ENCODE peak calls at places on chromosomes 13 and 19, in nine cellular contexts. One of them, this sample, is unnamed.
A peak's percentile ranks its signal among the peaks of the same experiment; 100 is the strongest.

GRCh38 chr19:55670280-55671053 is 4.6 kb upstream of the EPN1 start:
- DNase-seq in ELF-1: no peak
- DNase-seq in astrocyte of the hippocampus: peak; percentile 26
- DNase-seq in DMS79: no peak
- DNase-seq in RWPE1: no peak
- DNase-seq in frontal cortex: no peak
- DNase-seq in bronchial epithelial cell: no peak
- DNase-seq in uterus: no peak
- DNase-seq in CD4-positive, alpha-beta T cell: no peak
- DNase-seq in this sample: no peak

GRCh38 chr19:42352216-42352892 is 26.9 kb downstream of the MEGF8 start:
- DNase-seq in DMS79: peak; percentile 99
- DNase-seq in frontal cortex: peak; percentile 52
- DNase-seq in CD4-positive, alpha-beta T cell: no peak
- DNase-seq in uterus: no peak
- DNase-seq in bronchial epithelial cell: no peak
- DNase-seq in RWPE1: no peak
- DNase-seq in astrocyte of the hippocampus: peak; percentile 49
- DNase-seq in ELF-1: no peak
- DNase-seq in this sample: no peak

GRCh38 chr19:1324792-1325567 is 39.3 kb downstream of the EFNA2 start:
- DNase-seq in DMS79: peak; percentile 51
- DNase-seq in uterus: peak; percentile 40
- DNase-seq in CD4-positive, alpha-beta T cell: peak; percentile 4
- DNase-seq in astrocyte of the hippocampus: peak; percentile 91
- DNase-seq in ELF-1: peak; percentile 89
- DNase-seq in RWPE1: peak; percentile 65
- DNase-seq in bronchial epithelial cell: peak; percentile 70
- DNase-seq in frontal cortex: peak; percentile 76
- DNase-seq in this sample: peak; percentile 80

GRCh38 chr19:35216833-35217707 is 11.5 kb downstream of the FAM187B start:
- DNase-seq in ELF-1: peak; percentile 68
- DNase-seq in frontal cortex: no peak
- DNase-seq in RWPE1: no peak
- DNase-seq in astrocyte of the hippocampus: no peak
- DNase-seq in bronchial epithelial cell: peak; percentile 5
- DNase-seq in DMS79: no peak
- DNase-seq in uterus: no peak
- DNase-seq in CD4-positive, alpha-beta T cell: peak; percentile 29
- DNase-seq in this sample: no peak

GRCh38 chr13:95185851-95186250 is 115.4 kb downstream of the ABCC4 start:
- DNase-seq in RWPE1: no peak
- DNase-seq in ELF-1: no peak
- DNase-seq in bronchial epithelial cell: no peak
- DNase-seq in astrocyte of the hippocampus: no peak
- DNase-seq in DMS79: no peak
- DNase-seq in CD4-positive, alpha-beta T cell: peak; percentile 24
- DNase-seq in uterus: no peak
- DNase-seq in frontal cortex: no peak
- DNase-seq in this sample: no peak

GRCh38 chr19:2887391-2887914 is 13.3 kb upstream of the ZNF57 start:
- DNase-seq in ELF-1: peak; percentile 55
- DNase-seq in bronchial epithelial cell: peak; percentile 70
- DNase-seq in DMS79: peak; percentile 28
- DNase-seq in uterus: no peak
- DNase-seq in CD4-positive, alpha-beta T cell: no peak
- DNase-seq in RWPE1: peak; percentile 63
- DNase-seq in astrocyte of the hippocampus: peak; percentile 71
- DNase-seq in frontal cortex: peak; percentile 62
- DNase-seq in this sample: no peak

GRCh38 chr13:95122063-95122462 is 179.2 kb downstream of the ABCC4 start:
- DNase-seq in ELF-1: no peak
- DNase-seq in CD4-positive, alpha-beta T cell: no peak
- DNase-seq in bronchial epithelial cell: no peak
- DNase-seq in DMS79: no peak
- DNase-seq in uterus: no peak
- DNase-seq in frontal cortex: no peak
- DNase-seq in RWPE1: no peak
- DNase-seq in astrocyte of the hippocampus: no peak
- DNase-seq in this sample: no peak

GRCh38 chr19:50496189-50497029 is 14.6 kb downstream of the JOSD2 start:
- DNase-seq in uterus: peak; percentile 5
- DNase-seq in frontal cortex: peak; percentile 82
- DNase-seq in bronchial epithelial cell: no peak
- DNase-seq in astrocyte of the hippocampus: peak; percentile 53
- DNase-seq in RWPE1: no peak
- DNase-seq in DMS79: no peak
- DNase-seq in CD4-positive, alpha-beta T cell: no peak
- DNase-seq in ELF-1: peak; percentile 84
- DNase-seq in this sample: peak; percentile 54

GRCh38 chr13:73952683-73953082 is 181.5 kb downstream of the KLF12 start:
- DNase-seq in frontal cortex: no peak
- DNase-seq in bronchial epithelial cell: no peak
- DNase-seq in uterus: no peak
- DNase-seq in ELF-1: no peak
- DNase-seq in DMS79: no peak
- DNase-seq in RWPE1: no peak
- DNase-seq in CD4-positive, alpha-beta T cell: no peak
- DNase-seq in astrocyte of the hippocampus: peak; percentile 50
- DNase-seq in this sample: no peak

GRCh38 chr19:3509566-3509989 is 3.5 kb downstream of the FZR1 start:
- DNase-seq in RWPE1: peak; percentile 42
- DNase-seq in bronchial epithelial cell: peak; percentile 87
- DNase-seq in astrocyte of the hippocampus: peak; percentile 92
- DNase-seq in ELF-1: no peak
- DNase-seq in frontal cortex: no peak
- DNase-seq in CD4-positive, alpha-beta T cell: no peak
- DNase-seq in uterus: no peak
- DNase-seq in DMS79: no peak
- DNase-seq in this sample: no peak

GRCh38 chr19:33770107-33770506 is 26.6 kb upstream of the KCTD15 start:
- DNase-seq in frontal cortex: no peak
- DNase-seq in DMS79: no peak
- DNase-seq in uterus: no peak
- DNase-seq in bronchial epithelial cell: no peak
- DNase-seq in CD4-positive, alpha-beta T cell: no peak
- DNase-seq in RWPE1: no peak
- DNase-seq in ELF-1: no peak
- DNase-seq in astrocyte of the hippocampus: no peak
- DNase-seq in this sample: no peak

GRCh38 chr19:19338082-19338481 is 17.5 kb downstream of the MAU2 start:
- DNase-seq in DMS79: no peak
- DNase-seq in uterus: no peak
- DNase-seq in astrocyte of the hippocampus: peak; percentile 92
- DNase-seq in CD4-positive, alpha-beta T cell: no peak
- DNase-seq in bronchial epithelial cell: no peak
- DNase-seq in RWPE1: no peak
- DNase-seq in ELF-1: no peak
- DNase-seq in frontal cortex: no peak
- DNase-seq in this sample: no peak

GRCh38 chr13:114099191-114099590 is 33.2 kb downstream of the RASA3 start:
- DNase-seq in astrocyte of the hippocampus: peak; percentile 94
- DNase-seq in uterus: peak; percentile 77
- DNase-seq in CD4-positive, alpha-beta T cell: no peak
- DNase-seq in ELF-1: peak; percentile 80
- DNase-seq in DMS79: peak; percentile 28
- DNase-seq in frontal cortex: peak; percentile 72
- DNase-seq in bronchial epithelial cell: no peak
- DNase-seq in RWPE1: no peak
- DNase-seq in this sample: peak; percentile 89

GRCh38 chr19:13031917-13032623 is 36.8 kb downstream of the NFIX start:
- DNase-seq in bronchial epithelial cell: peak; percentile 56
- DNase-seq in frontal cortex: no peak
- DNase-seq in DMS79: peak; percentile 40
- DNase-seq in CD4-positive, alpha-beta T cell: no peak
- DNase-seq in uterus: no peak
- DNase-seq in ELF-1: no peak
- DNase-seq in astrocyte of the hippocampus: peak; percentile 76
- DNase-seq in RWPE1: no peak
- DNase-seq in this sample: no peak

GRCh38 chr19:42074513-42075363 is 1.2 kb upstream of the ZNF574 start:
- DNase-seq in frontal cortex: peak; percentile 38
- DNase-seq in ELF-1: peak; percentile 39
- DNase-seq in DMS79: no peak
- DNase-seq in bronchial epithelial cell: no peak
- DNase-seq in CD4-positive, alpha-beta T cell: no peak
- DNase-seq in uterus: no peak
- DNase-seq in astrocyte of the hippocampus: no peak
- DNase-seq in RWPE1: peak; percentile 40
- DNase-seq in this sample: no peak

GRCh38 chr19:11596156-11596555 is 1.1 kb upstream of the ZNF627 start:
- DNase-seq in astrocyte of the hippocampus: no peak
- DNase-seq in ELF-1: no peak
- DNase-seq in frontal cortex: no peak
- DNase-seq in uterus: no peak
- DNase-seq in bronchial epithelial cell: no peak
- DNase-seq in CD4-positive, alpha-beta T cell: no peak
- DNase-seq in RWPE1: no peak
- DNase-seq in DMS79: no peak
- DNase-seq in this sample: no peak

GRCh38 chr13:37074703-37075102 is 15.2 kb upstream of the SUPT20H start:
- DNase-seq in bronchial epithelial cell: peak; percentile 41
- DNase-seq in RWPE1: peak; percentile 14
- DNase-seq in CD4-positive, alpha-beta T cell: no peak
- DNase-seq in DMS79: no peak
- DNase-seq in uterus: no peak
- DNase-seq in astrocyte of the hippocampus: peak; percentile 41
- DNase-seq in frontal cortex: no peak
- DNase-seq in ELF-1: no peak
- DNase-seq in this sample: no peak

GRCh38 chr13:27203854-27204253 is 32.2 kb upstream of the USP12 start:
- DNase-seq in CD4-positive, alpha-beta T cell: no peak
- DNase-seq in frontal cortex: no peak
- DNase-seq in uterus: no peak
- DNase-seq in bronchial epithelial cell: peak; percentile 26
- DNase-seq in ELF-1: no peak
- DNase-seq in DMS79: no peak
- DNase-seq in astrocyte of the hippocampus: no peak
- DNase-seq in RWPE1: no peak
- DNase-seq in this sample: no peak

GRCh38 chr13:28324181-28324789 is 170.6 kb downstream of the FLT1 start:
- DNase-seq in frontal cortex: peak; percentile 36
- DNase-seq in astrocyte of the hippocampus: peak; percentile 74
- DNase-seq in RWPE1: peak; percentile 63
- DNase-seq in ELF-1: peak; percentile 85
- DNase-seq in CD4-positive, alpha-beta T cell: peak; percentile 24
- DNase-seq in bronchial epithelial cell: peak; percentile 56
- DNase-seq in DMS79: no peak
- DNase-seq in uterus: peak; percentile 18
- DNase-seq in this sample: peak; percentile 60

GRCh38 chr13:32309312-32309711 is 5.9 kb downstream of the ZAR1L start:
- DNase-seq in uterus: no peak
- DNase-seq in bronchial epithelial cell: no peak
- DNase-seq in frontal cortex: no peak
- DNase-seq in CD4-positive, alpha-beta T cell: no peak
- DNase-seq in astrocyte of the hippocampus: no peak
- DNase-seq in RWPE1: no peak
- DNase-seq in DMS79: no peak
- DNase-seq in ELF-1: no peak
- DNase-seq in this sample: no peak

GRCh38 chr19:11063434-11063833 is 25.8 kb upstream of the LDLR start:
- DNase-seq in ELF-1: no peak
- DNase-seq in bronchial epithelial cell: no peak
- DNase-seq in uterus: no peak
- DNase-seq in frontal cortex: no peak
- DNase-seq in DMS79: no peak
- DNase-seq in CD4-positive, alpha-beta T cell: no peak
- DNase-seq in RWPE1: no peak
- DNase-seq in astrocyte of the hippocampus: peak; percentile 41
- DNase-seq in this sample: no peak

GRCh38 chr13:35514801-35515502 is 38.5 kb upstream of the MAB21L1 start:
- DNase-seq in frontal cortex: no peak
- DNase-seq in DMS79: no peak
- DNase-seq in bronchial epithelial cell: no peak
- DNase-seq in RWPE1: no peak
- DNase-seq in astrocyte of the hippocampus: no peak
- DNase-seq in ELF-1: no peak
- DNase-seq in uterus: no peak
- DNase-seq in CD4-positive, alpha-beta T cell: no peak
- DNase-seq in this sample: no peak

This sample was measured in left cardiac atrium.